ENCODE peak calls at places on chromosomes 6 and 20, in six cellular contexts. J, E, C, O, P and D are unnamed samples.

GRCh38 chr6:20427856-20428255 is 26.2 kb downstream of the E2F3 start:
- DNase-seq in O (no peak), P (no peak), J (no peak), E (no peak), C (no peak), D (no peak)

GRCh38 chr6:123879749-123880148 is 76.1 kb downstream of the NKAIN2 start:
- DNase-seq in C (no peak), O (no peak), E (no peak), J (no peak), P (no peak), D (no peak)

GRCh38 chr6:127291495-127291894 is 24.8 kb downstream of the RNF146 start:
- DNase-seq in C (no peak), J (no peak), P (no peak), E (no peak), O (no peak), D (no peak)

GRCh38 chr6:43405354-43405753 is 22.0 kb upstream of the ABCC10 start:
- DNase-seq in C (no peak), P (no peak), O (no peak), E (no peak), J (no peak), D (no peak)

GRCh38 chr6:91678679-91679078 is 1091.8 kb upstream of the MAP3K7 start:
- DNase-seq in P (no peak), O (no peak), J (no peak), E (no peak), C (no peak), D (no peak)

GRCh38 chr6:52598123-52598823 is 21.4 kb upstream of the TRAM2 start:
- DNase-seq in E (no peak), O (peak), J (no peak), C (no peak), P (no peak), D (peak)

GRCh38 chr6:39772559-39773283 is 19.5 kb upstream of the DAAM2 start:
- DNase-seq in C (no peak), P (no peak), E (no peak), J (no peak), O (peak), D (no peak)

GRCh38 chr20:13231031-13231752 is 10.1 kb downstream of the ISM1 start:
- DNase-seq in P (no peak), C (peak), O (no peak), E (no peak), J (no peak), D (peak)

GRCh38 chr20:13119583-13119982 is 101.5 kb upstream of the ISM1 start:
- DNase-seq in O (peak), C (no peak), J (no peak), E (no peak), P (no peak), D (peak)

GRCh38 chr6:135935951-135936601 is 84.6 kb downstream of the PDE7B start:
- DNase-seq in O (peak), P (no peak), J (no peak), C (no peak), E (no peak), D (peak)

GRCh38 chr6:146339716-146340115 is 203.9 kb upstream of the RAB32 start:
- DNase-seq in P (no peak), O (peak), J (no peak), E (no peak), C (peak), D (peak)

GRCh38 chr6:124226396-124226795 is 422.7 kb downstream of the NKAIN2 start:
- DNase-seq in E (no peak), J (no peak), O (no peak), P (no peak), C (peak), D (peak)

GRCh38 chr6:131949909-131950766 is 1.0 kb downstream of the CCN2 start:
- DNase-seq in P (no peak), C (no peak), O (peak), J (peak), E (peak), D (peak)

GRCh38 chr20:2301164-2301622 is 5.4 kb downstream of the TGM3 start:
- DNase-seq in E (peak), O (peak), C (peak), J (peak), P (no peak), D (no peak)

GRCh38 chr6:21265264-21266044 is 328.1 kb upstream of the SOX4 start:
- DNase-seq in P (no peak), O (peak), J (no peak), E (no peak), C (no peak), D (no peak)

GRCh38 chr6:148967546-148967945 is 220.7 kb downstream of the UST start:
- DNase-seq in O (no peak), J (no peak), E (no peak), C (no peak), P (no peak), D (no peak)

GRCh38 chr6:88860310-88860709 is 103.1 kb downstream of the RNGTT start:
- DNase-seq in P (no peak), J (no peak), C (no peak), E (no peak), O (no peak), D (no peak)

GRCh38 chr20:25521382-25521781 is 63.9 kb downstream of the NINL start:
- DNase-seq in E (no peak), C (no peak), J (no peak), O (no peak), P (no peak), D (no peak)

GRCh38 chr6:163356324-163356723 is 58.2 kb upstream of the QKI start:
- DNase-seq in E (peak), P (no peak), O (peak), C (no peak), J (peak), D (peak)

GRCh38 chr6:27867051-27867940 is 44.9 kb downstream of the OR2B2 start:
- DNase-seq in E (peak), J (peak), O (peak), P (peak), C (no peak), D (peak)

GRCh38 chr6:72755752-72756151 is 133.9 kb downstream of the KCNQ5 start:
- DNase-seq in E (no peak), J (no peak), C (no peak), O (no peak), P (no peak), D (peak)

GRCh38 chr20:50967621-50968020 is 9.0 kb downstream of the MOCS3 start:
- DNase-seq in E (no peak), P (no peak), O (no peak), J (no peak), C (no peak), D (no peak)

GRCh38 chr20:38275815-38276550 is 15.4 kb upstream of the KIAA1755 start:
- DNase-seq in E (no peak), C (no peak), J (no peak), P (no peak), O (peak), D (peak)

GRCh38 chr6:169783971-169784930 is 32.8 kb downstream of the ERMARD start:
- DNase-seq in E (no peak), O (no peak), P (no peak), J (no peak), C (no peak), D (peak)

GRCh38 chr20:17949899-17950298 is 18.7 kb downstream of the SNX5 start:
- DNase-seq in J (no peak), E (no peak), O (no peak), C (no peak), P (no peak), D (no peak)

GRCh38 chr6:129440691-129441090 is 269.3 kb downstream of the ARHGAP18 start:
- DNase-seq in C (no peak), O (peak), E (no peak), P (no peak), J (no peak), D (peak)

GRCh38 chr6:16158943-16159557 is 30.2 kb downstream of the MYLIP start:
- DNase-seq in E (no peak), C (no peak), J (no peak), P (no peak), O (no peak), D (no peak)

GRCh38 chr6:11851405-11851804 is 72.8 kb upstream of the ADTRP start:
- DNase-seq in E (no peak), C (peak), J (no peak), O (peak), P (no peak), D (peak)

GRCh38 chr6:41426438-41426851 is 91.0 kb downstream of the NCR2 start:
- DNase-seq in E (no peak), C (no peak), J (no peak), P (no peak), O (no peak), D (peak)

GRCh38 chr6:62803094-62803493 is 408.2 kb upstream of the FKBP1C start:
- DNase-seq in O (no peak), P (no peak), J (no peak), C (no peak), E (no peak), D (no peak)

GRCh38 chr6:36019167-36019566 is 5.3 kb downstream of the SLC26A8 start:
- DNase-seq in C (no peak), O (no peak), J (no peak), P (no peak), E (no peak), D (no peak)

GRCh38 chr6:25553502-25553901 is 98.5 kb upstream of the SCGN start:
- DNase-seq in E (no peak), P (no peak), O (peak), J (no peak), C (no peak), D (no peak)
- H3K4me3 ChIP-seq in E (no peak), P (no peak), O (no peak), J (no peak), C (no peak), D (no peak)

GRCh38 chr6:25874118-25874517 is at the start of gene SLC17A3:
- DNase-seq in P (no peak), J (no peak), E (no peak), O (no peak), C (no peak), D (no peak)
- H3K4me3 ChIP-seq in P (no peak), J (no peak), E (no peak), O (no peak), C (peak), D (no peak)

DNA sequence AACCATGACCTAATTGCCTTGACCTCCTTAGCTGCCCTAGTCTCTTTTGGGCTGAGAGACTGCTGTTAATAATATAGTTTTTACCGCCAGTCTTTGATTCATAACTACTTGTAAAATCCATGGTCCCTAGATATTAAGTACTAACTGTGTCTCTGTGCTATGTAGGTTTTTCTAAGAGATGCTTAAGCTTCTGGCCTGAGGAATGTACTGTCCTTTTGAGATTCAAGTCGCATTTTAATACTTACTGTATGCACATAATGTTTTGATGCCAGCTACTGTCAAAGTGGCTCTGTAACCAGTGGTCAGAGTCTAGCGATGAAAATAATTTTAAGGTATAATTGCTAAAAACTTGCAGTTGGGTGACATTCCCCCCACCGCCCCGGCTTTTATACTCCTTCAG is 2.1 kb downstream of the AKAP12 start:
- DNase-seq in J (no peak), C (no peak), P (no peak), E (no peak), O (no peak), D (peak)
- H3K4me3 ChIP-seq in J (peak), C (peak), P (no peak), E (no peak), O (no peak), D (peak)

DNA sequence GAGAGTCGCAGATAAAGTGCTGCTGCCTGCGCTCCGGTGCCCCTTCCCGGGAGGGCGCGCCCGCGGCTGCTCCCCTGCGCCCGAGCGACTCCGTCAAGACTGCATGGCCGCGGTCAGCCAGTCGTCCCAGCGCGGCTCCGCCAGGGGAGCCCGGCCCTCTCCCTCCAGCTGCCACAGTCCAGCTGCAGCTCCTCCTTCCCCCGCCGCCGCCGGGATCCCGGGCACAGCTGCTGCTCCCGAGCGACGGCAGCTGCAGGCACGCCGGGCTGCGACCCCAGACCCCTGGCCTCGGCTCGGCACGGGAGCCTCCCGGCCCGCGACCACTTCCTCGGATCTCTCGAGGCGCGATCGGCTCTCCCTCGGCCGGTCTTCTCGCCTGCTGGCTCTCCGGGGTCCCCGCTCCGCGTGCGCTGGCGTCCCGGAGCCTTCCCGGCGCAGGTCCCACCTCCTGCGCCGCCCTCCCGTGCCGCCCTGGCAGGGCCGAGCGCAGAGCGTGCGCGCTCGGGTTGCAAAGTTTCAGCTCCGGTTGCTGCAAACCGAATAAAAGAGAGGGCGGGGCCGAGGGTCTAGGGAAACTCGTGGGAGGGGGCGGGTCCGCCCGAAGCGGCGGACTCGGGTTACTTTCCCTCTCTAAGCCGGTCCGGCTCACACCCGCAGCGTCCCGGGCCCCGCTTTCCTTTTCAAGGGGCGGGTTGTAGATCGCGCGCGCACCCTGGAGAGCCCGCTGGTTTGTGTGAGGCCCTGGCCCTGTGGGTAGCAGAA is at the start of gene CNKSR3:
- DNase-seq in P (no peak), J (peak), C (no peak), E (peak), O (peak), D (peak)
- H3K4me3 ChIP-seq in P (no peak), J (peak), C (peak), E (peak), O (peak), D (peak)